ENCODE peak calls at places on chromosomes 11 and 22, in nine cellular contexts. I is stimulated activated CD8-positive, alpha-beta memory T cell treated with anti-CD3 and anti-CD28 coated beads, Interleukin-12 subunit alpha, Interleukin-12 subunit beta, amount 100 ng/mL, for 1 hour; U is brain microvascular endothelial cell; V is NCI-H774; A is activated T-helper 1 cell treated with anti-CD3 and anti-CD28 coated beads, Interleukin-12 subunit alpha, Interleukin-12 subunit beta, Interleukin-2, Interleukin-4 antibody, amounts not matched to agents 30 ng/mL and 10 ng/mL and 1 ng/mL, durations not matched to agents 14 hours and 24 hours and 36 hours; H is Daoy; K is GM10248; P is effector CD4-positive, alpha-beta T cell; S is bronchial epithelial cell. D is an unnamed sample.

GRCh38 chr11:27100534-27100933 is 59.9 kb downstream of the BBOX1 start:
- DNase-seq in I (no peak), U (no peak), V (peak; percentile 46), A (no peak), H (peak; percentile 6), K (no peak), P (no peak), S (peak; percentile 54), D (no peak)

GRCh38 chr11:95330332-95330731 is 99.3 kb upstream of the SESN3 start:
- DNase-seq in I (no peak), U (no peak), V (no peak), A (no peak), H (no peak), K (no peak), P (no peak), S (no peak), D (no peak)

GRCh38 chr11:63933459-63933858 is 5.3 kb upstream of the NAA40 start:
- DNase-seq in I (no peak), U (no peak), V (no peak), A (no peak), H (no peak), K (no peak), P (no peak), S (no peak), D (no peak)

GRCh38 chr11:94731921-94732601 is 36.1 kb upstream of the AMOTL1 start:
- DNase-seq in I (no peak), U (peak; percentile 84), V (no peak), A (no peak), H (peak; percentile 80), K (no peak), P (no peak), S (peak; percentile 88), D (peak; percentile 65)

GRCh38 chr11:68311155-68312116 is 955 bp upstream of the LRP5 start:
- DNase-seq in I (no peak), U (no peak), V (no peak), A (no peak), H (no peak), K (no peak), P (no peak), S (no peak), D (no peak)

GRCh38 chr22:46050916-46051614 is 74.1 kb upstream of the WNT7B start:
- DNase-seq in I (no peak), U (no peak), V (no peak), A (no peak), H (no peak), K (no peak), P (no peak), S (no peak), D (peak; percentile 60)

GRCh38 chr11:73288197-73288872 is 16.2 kb downstream of the P2RY6 start:
- DNase-seq in I (no peak), U (no peak), V (no peak), A (no peak), H (no peak), K (no peak), P (no peak), S (no peak), D (no peak)

GRCh38 chr11:2660357-2660939 is 39.3 kb downstream of the KCNQ1OT1 start:
- DNase-seq in I (no peak), U (no peak), V (no peak), A (no peak), H (no peak), K (no peak), P (no peak), S (no peak), D (no peak)

GRCh38 chr22:23497016-23497885 is 82.8 kb downstream of the IGLL1 start:
- DNase-seq in I (no peak), U (no peak), V (no peak), A (no peak), H (no peak), K (no peak), P (no peak), S (no peak), D (peak; percentile 35)

GRCh38 chr11:93648168-93648567 is 13.3 kb upstream of the CEP295 start:
- DNase-seq in I (no peak), U (peak; percentile 16), V (peak; percentile 25), A (no peak), H (no peak), K (peak; percentile 16), P (no peak), S (peak; percentile 33), D (no peak)

GRCh38 chr11:123800041-123800440 is 6.1 kb downstream of the OR6M1 start:
- DNase-seq in I (no peak), U (no peak), V (no peak), A (no peak), H (no peak), K (no peak), P (no peak), S (no peak), D (no peak)

GRCh38 chr11:110347660-110348059 is 51.2 kb upstream of the RDX start:
- DNase-seq in I (no peak), U (no peak), V (no peak), A (no peak), H (no peak), K (no peak), P (no peak), S (no peak), D (no peak)

GRCh38 chr11:24078056-24078455 is 418.8 kb upstream of the LUZP2 start:
- DNase-seq in I (no peak), U (no peak), V (no peak), A (no peak), H (no peak), K (no peak), P (no peak), S (no peak), D (no peak)

GRCh38 chr11:30936476-30936875 is 350.3 kb upstream of the MPPED2 start:
- DNase-seq in I (no peak), U (no peak), V (no peak), A (no peak), H (peak; percentile 11), K (no peak), P (no peak), S (no peak), D (no peak)

GRCh38 chr22:36461665-36462474 is 19.6 kb downstream of the TXN2 start:
- DNase-seq in I (no peak), U (peak; percentile 86), V (no peak), A (no peak), H (peak; percentile 98), K (no peak), P (no peak), S (peak; percentile 91), D (peak; percentile 72)

GRCh38 chr11:66766681-66767080 is 37.7 kb upstream of the SPTBN2 start:
- DNase-seq in I (no peak), U (no peak), V (no peak), A (no peak), H (no peak), K (no peak), P (no peak), S (peak; percentile 37), D (no peak)

GRCh38 chr11:24421766-24422165 is 75.1 kb upstream of the LUZP2 start:
- DNase-seq in I (no peak), U (peak; percentile 4), V (no peak), A (no peak), H (no peak), K (no peak), P (no peak), S (peak; percentile 77), D (no peak)

GRCh38 chr22:45597460-45598192 is 74.0 kb upstream of the ATXN10 start:
- DNase-seq in I (no peak), U (no peak), V (no peak), A (no peak), H (no peak), K (no peak), P (no peak), S (no peak), D (no peak)

GRCh38 chr22:35621446-35621845 is 4.3 kb upstream of the MB start:
- DNase-seq in I (no peak), U (no peak), V (no peak), A (no peak), H (no peak), K (no peak), P (no peak), S (no peak), D (no peak)

GRCh38 chr11:74004694-74005615 is 3.9 kb downstream of the UCP3 start:
- DNase-seq in I (peak; percentile 73), U (no peak), V (no peak), A (peak; percentile 84), H (no peak), K (no peak), P (peak; percentile 83), S (no peak), D (peak; percentile 52)

GRCh38 chr11:9616858-9617257 is 43.4 kb downstream of the WEE1 start:
- DNase-seq in I (no peak), U (no peak), V (no peak), A (no peak), H (peak; percentile 19), K (no peak), P (no peak), S (no peak), D (peak; percentile 50)

GRCh38 chr22:44438056-44438455 is 60.0 kb downstream of the RTL6 start:
- DNase-seq in I (no peak), U (no peak), V (no peak), A (no peak), H (no peak), K (no peak), P (no peak), S (no peak), D (peak; percentile 53)

GRCh38 chr11:65925397-65925796 is 6.2 kb downstream of the DRAP1 start:
- DNase-seq in I (no peak), U (no peak), V (no peak), A (no peak), H (no peak), K (no peak), P (no peak), S (no peak), D (no peak)

GRCh38 chr11:104858882-104859735 is 39.2 kb downstream of the CASP12 start:
- DNase-seq in I (no peak), U (no peak), V (no peak), A (no peak), H (no peak), K (peak; percentile 17), P (no peak), S (no peak), D (no peak)